ENCODE peak calls at places on chromosomes 13 and 19, in ten cellular contexts. One of them, this sample, is unnamed.

GRCh38 chr13:33033361-33033812 is 17.2 kb downstream of the KL start:
- DNase-seq in GM23248: no peak
- DNase-seq in left lung: peak
- DNase-seq in RWPE1: no peak
- DNase-seq in A673: peak
- DNase-seq in uterus: no peak
- DNase-seq in mesendoderm: no peak
- DNase-seq in brain microvascular endothelial cell: no peak
- DNase-seq in CD4-positive, alpha-beta memory T cell: peak
- DNase-seq in naive thymus-derived CD4-positive, alpha-beta T cell: no peak
- DNase-seq in this sample: no peak

GRCh38 chr13:30416471-30416870 is 5.8 kb upstream of the UBE2L5 start:
- DNase-seq in RWPE1: no peak
- DNase-seq in CD4-positive, alpha-beta memory T cell: no peak
- DNase-seq in brain microvascular endothelial cell: no peak
- DNase-seq in naive thymus-derived CD4-positive, alpha-beta T cell: no peak
- DNase-seq in uterus: no peak
- DNase-seq in left lung: no peak
- DNase-seq in A673: no peak
- DNase-seq in mesendoderm: no peak
- DNase-seq in GM23248: no peak
- DNase-seq in this sample: no peak

GRCh38 chr19:6005321-6006069 is 27.6 kb upstream of the RANBP3 start:
- DNase-seq in naive thymus-derived CD4-positive, alpha-beta T cell: no peak
- DNase-seq in brain microvascular endothelial cell: no peak
- DNase-seq in left lung: peak
- DNase-seq in GM23248: no peak
- DNase-seq in CD4-positive, alpha-beta memory T cell: no peak
- DNase-seq in RWPE1: no peak
- DNase-seq in mesendoderm: no peak
- DNase-seq in A673: no peak
- DNase-seq in uterus: no peak
- DNase-seq in this sample: no peak

GRCh38 chr13:85666356-85666755 is 132.9 kb downstream of the SLITRK6 start:
- DNase-seq in left lung: no peak
- DNase-seq in GM23248: no peak
- DNase-seq in brain microvascular endothelial cell: no peak
- DNase-seq in A673: no peak
- DNase-seq in RWPE1: no peak
- DNase-seq in mesendoderm: peak
- DNase-seq in naive thymus-derived CD4-positive, alpha-beta T cell: no peak
- DNase-seq in CD4-positive, alpha-beta memory T cell: no peak
- DNase-seq in uterus: no peak
- DNase-seq in this sample: no peak

GRCh38 chr19:54791476-54791875 is 11.9 kb upstream of the KIR2DL4 start:
- DNase-seq in naive thymus-derived CD4-positive, alpha-beta T cell: no peak
- DNase-seq in GM23248: no peak
- DNase-seq in uterus: no peak
- DNase-seq in A673: no peak
- DNase-seq in CD4-positive, alpha-beta memory T cell: no peak
- DNase-seq in brain microvascular endothelial cell: no peak
- DNase-seq in RWPE1: no peak
- DNase-seq in mesendoderm: no peak
- DNase-seq in left lung: no peak
- DNase-seq in this sample: no peak

GRCh38 chr13:21749410-21749809 is 78.5 kb downstream of the FGF9 start:
- DNase-seq in mesendoderm: no peak
- DNase-seq in A673: no peak
- DNase-seq in CD4-positive, alpha-beta memory T cell: no peak
- DNase-seq in brain microvascular endothelial cell: no peak
- DNase-seq in uterus: no peak
- DNase-seq in left lung: no peak
- DNase-seq in RWPE1: no peak
- DNase-seq in GM23248: peak
- DNase-seq in naive thymus-derived CD4-positive, alpha-beta T cell: no peak
- DNase-seq in this sample: no peak

GRCh38 chr13:31069808-31070544 is 91.7 kb downstream of the HSPH1 start:
- DNase-seq in CD4-positive, alpha-beta memory T cell: no peak
- DNase-seq in left lung: no peak
- DNase-seq in brain microvascular endothelial cell: no peak
- DNase-seq in A673: no peak
- DNase-seq in mesendoderm: peak
- DNase-seq in uterus: no peak
- DNase-seq in naive thymus-derived CD4-positive, alpha-beta T cell: no peak
- DNase-seq in RWPE1: no peak
- DNase-seq in GM23248: no peak
- DNase-seq in this sample: no peak

GRCh38 chr19:43367822-43368221 is 14.3 kb downstream of the CD177 start:
- DNase-seq in GM23248: no peak
- DNase-seq in brain microvascular endothelial cell: no peak
- DNase-seq in uterus: no peak
- DNase-seq in RWPE1: no peak
- DNase-seq in naive thymus-derived CD4-positive, alpha-beta T cell: no peak
- DNase-seq in left lung: no peak
- DNase-seq in CD4-positive, alpha-beta memory T cell: no peak
- DNase-seq in mesendoderm: no peak
- DNase-seq in A673: no peak
- DNase-seq in this sample: no peak

GRCh38 chr19:42386974-42387707 is 3.0 kb downstream of the CNFN start:
- DNase-seq in left lung: peak
- DNase-seq in GM23248: peak
- DNase-seq in naive thymus-derived CD4-positive, alpha-beta T cell: peak
- DNase-seq in RWPE1: peak
- DNase-seq in CD4-positive, alpha-beta memory T cell: peak
- DNase-seq in A673: peak
- DNase-seq in mesendoderm: peak
- DNase-seq in uterus: no peak
- DNase-seq in brain microvascular endothelial cell: peak
- DNase-seq in this sample: peak

GRCh38 chr13:101382701-101383100 is 33.6 kb downstream of the NALCN start:
- DNase-seq in mesendoderm: no peak
- DNase-seq in uterus: no peak
- DNase-seq in RWPE1: no peak
- DNase-seq in left lung: no peak
- DNase-seq in CD4-positive, alpha-beta memory T cell: no peak
- DNase-seq in A673: no peak
- DNase-seq in brain microvascular endothelial cell: no peak
- DNase-seq in GM23248: no peak
- DNase-seq in naive thymus-derived CD4-positive, alpha-beta T cell: no peak
- DNase-seq in this sample: peak
- H3K27ac ChIP-seq in mesendoderm: no peak
- H3K27ac ChIP-seq in uterus: no peak
- H3K27ac ChIP-seq in RWPE1: no peak
- H3K27ac ChIP-seq in left lung: no peak
- H3K27ac ChIP-seq in CD4-positive, alpha-beta memory T cell: no peak
- H3K27ac ChIP-seq in A673: no peak
- H3K27ac ChIP-seq in brain microvascular endothelial cell: no peak
- H3K27ac ChIP-seq in GM23248: no peak
- H3K27ac ChIP-seq in naive thymus-derived CD4-positive, alpha-beta T cell: no peak
- H3K27ac ChIP-seq in this sample: no peak

DNA sequence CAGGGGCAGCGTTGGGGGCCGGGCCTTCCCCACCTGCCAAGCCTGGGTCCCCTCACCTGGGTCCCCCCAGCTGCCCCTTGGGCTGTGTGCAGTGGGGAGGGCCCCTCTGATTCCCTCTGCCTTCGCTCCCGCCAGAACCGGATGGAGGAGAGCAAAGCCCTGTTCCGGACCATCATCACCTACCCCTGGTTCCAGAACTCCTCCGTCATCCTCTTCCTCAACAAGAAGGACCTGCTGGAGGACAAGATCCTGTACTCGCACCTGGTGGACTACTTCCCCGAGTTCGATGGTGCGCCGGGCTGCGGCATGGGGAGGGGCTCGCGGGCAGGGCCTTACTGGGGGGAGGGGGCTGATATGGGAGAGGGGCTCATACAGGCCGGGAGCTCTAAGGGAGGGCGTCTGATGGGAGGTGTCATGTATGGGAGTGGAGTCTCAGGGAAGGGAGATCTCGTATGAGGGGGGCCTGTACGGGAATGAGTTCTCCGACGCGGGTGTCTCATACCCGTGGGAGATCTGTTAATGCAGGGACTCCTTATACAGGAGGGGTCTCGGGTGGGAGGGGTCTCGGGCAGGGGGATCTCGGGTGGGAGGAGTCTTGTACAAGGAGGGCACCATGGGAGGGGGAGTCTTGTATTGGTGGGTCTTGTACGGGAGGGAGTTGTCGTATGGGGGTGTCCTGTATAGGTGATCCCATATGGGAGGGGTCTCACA is 16.6 kb upstream of the GNA15 start:
- DNase-seq in CD4-positive, alpha-beta memory T cell: no peak
- DNase-seq in mesendoderm: no peak
- DNase-seq in uterus: no peak
- DNase-seq in A673: no peak
- DNase-seq in brain microvascular endothelial cell: no peak
- DNase-seq in GM23248: no peak
- DNase-seq in left lung: peak
- DNase-seq in naive thymus-derived CD4-positive, alpha-beta T cell: no peak
- DNase-seq in RWPE1: no peak
- DNase-seq in this sample: no peak
- H3K27ac ChIP-seq in CD4-positive, alpha-beta memory T cell: no peak
- H3K27ac ChIP-seq in mesendoderm: no peak
- H3K27ac ChIP-seq in uterus: no peak
- H3K27ac ChIP-seq in A673: no peak
- H3K27ac ChIP-seq in brain microvascular endothelial cell: no peak
- H3K27ac ChIP-seq in GM23248: no peak
- H3K27ac ChIP-seq in left lung: no peak
- H3K27ac ChIP-seq in naive thymus-derived CD4-positive, alpha-beta T cell: no peak
- H3K27ac ChIP-seq in RWPE1: no peak
- H3K27ac ChIP-seq in this sample: no peak

GRCh38 chr13:77040076-77040475 is 13.1 kb upstream of the FBXL3 start:
- DNase-seq in brain microvascular endothelial cell: no peak
- DNase-seq in GM23248: no peak
- DNase-seq in A673: no peak
- DNase-seq in uterus: no peak
- DNase-seq in CD4-positive, alpha-beta memory T cell: no peak
- DNase-seq in naive thymus-derived CD4-positive, alpha-beta T cell: no peak
- DNase-seq in RWPE1: no peak
- DNase-seq in mesendoderm: no peak
- DNase-seq in left lung: no peak
- DNase-seq in this sample: no peak

GRCh38 chr13:77034883-77035282 is 7.9 kb upstream of the FBXL3 start:
- DNase-seq in A673: no peak
- DNase-seq in brain microvascular endothelial cell: peak
- DNase-seq in RWPE1: peak
- DNase-seq in GM23248: peak
- DNase-seq in left lung: no peak
- DNase-seq in naive thymus-derived CD4-positive, alpha-beta T cell: no peak
- DNase-seq in mesendoderm: no peak
- DNase-seq in uterus: no peak
- DNase-seq in CD4-positive, alpha-beta memory T cell: no peak
- DNase-seq in this sample: no peak

GRCh38 chr13:77033717-77034302 is 6.9 kb upstream of the FBXL3 start:
- DNase-seq in naive thymus-derived CD4-positive, alpha-beta T cell: no peak
- DNase-seq in RWPE1: peak
- DNase-seq in brain microvascular endothelial cell: no peak
- DNase-seq in mesendoderm: no peak
- DNase-seq in CD4-positive, alpha-beta memory T cell: no peak
- DNase-seq in GM23248: peak
- DNase-seq in A673: no peak
- DNase-seq in left lung: no peak
- DNase-seq in uterus: no peak
- DNase-seq in this sample: no peak

GRCh38 chr13:77038907-77039470 is 12.0 kb upstream of the FBXL3 start:
- DNase-seq in GM23248: no peak
- DNase-seq in RWPE1: no peak
- DNase-seq in naive thymus-derived CD4-positive, alpha-beta T cell: no peak
- DNase-seq in left lung: no peak
- DNase-seq in brain microvascular endothelial cell: no peak
- DNase-seq in mesendoderm: no peak
- DNase-seq in CD4-positive, alpha-beta memory T cell: no peak
- DNase-seq in uterus: no peak
- DNase-seq in A673: no peak
- DNase-seq in this sample: peak

DNA sequence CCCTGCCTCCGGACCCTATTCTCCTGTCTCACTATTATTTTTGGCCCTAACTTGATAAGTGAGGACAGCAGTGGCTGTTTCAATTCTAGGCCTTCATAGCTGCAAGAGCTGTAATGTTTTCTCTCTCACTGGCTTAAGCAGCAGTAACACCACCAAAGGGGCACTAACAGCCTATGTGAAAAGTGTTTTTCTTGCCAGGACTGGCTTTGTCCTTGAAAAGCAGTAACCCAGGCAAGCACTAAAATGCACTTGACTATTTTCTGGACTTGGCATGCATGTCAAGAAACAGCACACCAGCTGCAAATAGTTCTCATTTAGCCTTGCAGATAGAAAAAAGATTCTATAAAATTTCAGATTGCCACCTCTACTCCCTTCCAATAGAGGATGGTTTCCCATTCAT is 9.3 kb upstream of the FBXL3 start:
- DNase-seq in brain microvascular endothelial cell: no peak
- DNase-seq in A673: no peak
- DNase-seq in uterus: no peak
- DNase-seq in RWPE1: no peak
- DNase-seq in naive thymus-derived CD4-positive, alpha-beta T cell: no peak
- DNase-seq in mesendoderm: no peak
- DNase-seq in CD4-positive, alpha-beta memory T cell: no peak
- DNase-seq in left lung: no peak
- DNase-seq in GM23248: no peak
- DNase-seq in this sample: no peak
- H3K27ac ChIP-seq in brain microvascular endothelial cell: no peak
- H3K27ac ChIP-seq in A673: no peak
- H3K27ac ChIP-seq in uterus: no peak
- H3K27ac ChIP-seq in RWPE1: no peak
- H3K27ac ChIP-seq in naive thymus-derived CD4-positive, alpha-beta T cell: no peak
- H3K27ac ChIP-seq in mesendoderm: no peak
- H3K27ac ChIP-seq in CD4-positive, alpha-beta memory T cell: no peak
- H3K27ac ChIP-seq in left lung: no peak
- H3K27ac ChIP-seq in GM23248: no peak
- H3K27ac ChIP-seq in this sample: no peak

DNA sequence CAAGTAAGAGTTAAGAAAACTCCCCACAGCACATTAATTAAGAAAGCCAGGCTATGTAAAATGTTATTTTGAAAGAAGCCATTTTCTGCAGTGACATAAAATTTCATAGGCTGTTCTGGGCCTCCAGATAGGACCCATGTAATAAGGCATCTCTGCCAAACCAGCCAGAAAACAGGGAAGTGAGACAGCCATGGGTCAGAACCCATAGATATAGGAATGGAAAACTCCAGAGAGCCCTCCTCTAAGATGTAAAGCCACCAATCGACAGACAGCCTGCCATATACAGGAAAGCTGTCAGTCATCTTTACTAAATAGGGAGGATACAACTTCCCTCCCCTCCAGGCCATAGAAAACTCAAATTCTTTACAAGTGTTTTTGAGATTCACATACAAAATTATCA is 493.3 kb downstream of the COG6 start:
- DNase-seq in brain microvascular endothelial cell: no peak
- DNase-seq in uterus: no peak
- DNase-seq in left lung: no peak
- DNase-seq in RWPE1: no peak
- DNase-seq in A673: no peak
- DNase-seq in mesendoderm: no peak
- DNase-seq in CD4-positive, alpha-beta memory T cell: no peak
- DNase-seq in GM23248: no peak
- DNase-seq in naive thymus-derived CD4-positive, alpha-beta T cell: no peak
- DNase-seq in this sample: peak
- H3K27ac ChIP-seq in brain microvascular endothelial cell: no peak
- H3K27ac ChIP-seq in uterus: peak
- H3K27ac ChIP-seq in left lung: peak
- H3K27ac ChIP-seq in RWPE1: no peak
- H3K27ac ChIP-seq in A673: no peak
- H3K27ac ChIP-seq in mesendoderm: no peak
- H3K27ac ChIP-seq in CD4-positive, alpha-beta memory T cell: no peak
- H3K27ac ChIP-seq in GM23248: no peak
- H3K27ac ChIP-seq in naive thymus-derived CD4-positive, alpha-beta T cell: peak
- H3K27ac ChIP-seq in this sample: no peak